ENCODE peak calls at places on chromosomes 11 and 22, in four cellular contexts. X is spleen, R is HCT116, E is GM23338. P is an unnamed sample. For H3K4me1, the result is how much of the 10 kb centered on the place peaks cover.

GRCh38 chr22:23847991-23848864 is 9.4 kb upstream of the DERL3 start:
- DNase-seq in X (peak), R (no peak), E (peak), P (no peak)

GRCh38 chr22:41327124-41327523 is 25.8 kb downstream of the ZC3H7B start:
- DNase-seq in X (peak), R (no peak), E (no peak), P (no peak)

GRCh38 chr11:128575956-128576340 is 11.4 kb downstream of the ETS1 start:
- DNase-seq in X (no peak), R (no peak), E (no peak), P (peak)

GRCh38 chr11:95451261-95451660 is 220.3 kb upstream of the SESN3 start:
- DNase-seq in X (no peak), R (no peak), E (no peak), P (no peak)

GRCh38 chr11:32870676-32871075 is 21.9 kb upstream of the QSER1 start:
- DNase-seq in X (no peak), R (no peak), E (peak), P (no peak)

GRCh38 chr11:92226331-92227232 is 2.0 kb downstream of the FAT3 start:
- DNase-seq in X (no peak), R (no peak), E (peak), P (no peak)

GRCh38 chr11:117412653-117413275 is 85.1 kb downstream of the CEP164 start:
- DNase-seq in X (no peak), R (no peak), E (no peak), P (peak)

GRCh38 chr22:38051261-38051660 is 5.9 kb upstream of the PICK1 start:
- DNase-seq in X (no peak), R (no peak), E (no peak), P (no peak)

GRCh38 chr11:120095516-120095915 is 42.4 kb downstream of the TRIM29 start:
- DNase-seq in X (peak), R (no peak), E (no peak), P (no peak)

GRCh38 chr11:64642418-64642735 is 51.4 kb downstream of the SLC22A12 start:
- DNase-seq in X (no peak), R (no peak), E (no peak), P (no peak)

GRCh38 chr11:128039140-128040021 is 548.0 kb downstream of the ETS1 start:
- DNase-seq in X (peak), R (no peak), E (no peak), P (no peak)

GRCh38 chr11:78742430-78742829 is 167.8 kb upstream of the NARS2 start:
- DNase-seq in X (no peak), R (no peak), E (no peak), P (no peak)

GRCh38 chr11:43789700-43790443 is 90.8 kb upstream of the ALKBH3 start:
- DNase-seq in X (no peak), R (peak), E (no peak), P (no peak)

GRCh38 chr11:80204021-80204420 is 763.2 kb upstream of the TENM4 start:
- DNase-seq in X (no peak), R (no peak), E (no peak), P (no peak)

GRCh38 chr11:43681543-43681942 is 1.0 kb downstream of the HSD17B12 start:
- DNase-seq in X (no peak), R (no peak), E (peak), P (no peak)

GRCh38 chr11:12282676-12283075 is 94.7 kb upstream of the PARVA start:
- DNase-seq in X (no peak), R (no peak), E (no peak), P (no peak)

GRCh38 chr11:120674537-120674936 is 163.0 kb downstream of the GRIK4 start:
- DNase-seq in X (no peak), R (no peak), E (no peak), P (no peak)

GRCh38 chr22:47846206-47846605 is 1083.8 kb downstream of the TBC1D22A start:
- DNase-seq in X (no peak), R (no peak), E (no peak), P (no peak)

GRCh38 chr11:32615422-32615821 is 31.8 kb downstream of the EIF3M start:
- DNase-seq in X (no peak), R (no peak), E (peak), P (no peak)

GRCh38 chr11:82080160-82080559 is 653.5 kb downstream of the FAM181B start:
- DNase-seq in X (no peak), R (no peak), E (no peak), P (no peak)

GRCh38 chr22:50236731-50237409 is 8.0 kb downstream of the TUBGCP6 start:
- DNase-seq in X (no peak), R (no peak), E (peak), P (no peak)

GRCh38 chr11:33737362-33737821 is 1.2 kb upstream of the CD59 start:
- DNase-seq in X (no peak), R (no peak), E (no peak), P (no peak)

GRCh38 chr11:57493507-57494503 is 21.7 kb downstream of the SLC43A1 start:
- DNase-seq in X (peak), R (peak), E (peak), P (peak)

GRCh38 chr11:116427903-116428637 is 344.7 kb downstream of the BUD13 start:
- DNase-seq in X (no peak), R (no peak), E (no peak), P (no peak)

GRCh38 chr11:102306048-102306575 is 11.2 kb upstream of the BIRC3 start:
- DNase-seq in X (no peak), R (no peak), E (no peak), P (no peak)

GRCh38 chr22:32708835-32709234 is 92.7 kb upstream of the TIMP3 start:
- DNase-seq in X (no peak), R (no peak), E (no peak), P (no peak)

GRCh38 chr11:125270106-125270505 is 105.6 kb downstream of the PKNOX2 start:
- DNase-seq in X (no peak), R (no peak), E (no peak), P (no peak)

GRCh38 chr22:32531955-32532818 is 57.6 kb downstream of the FBXO7 start:
- DNase-seq in X (no peak), R (no peak), E (peak), P (peak)

GRCh38 chr11:12754582-12755250 is 80.5 kb downstream of the TEAD1 start:
- DNase-seq in X (no peak), R (no peak), E (no peak), P (no peak)

GRCh38 chr11:126229782-126230540 is 18.4 kb downstream of the FAM118B start:
- DNase-seq in X (no peak), R (no peak), E (no peak), P (no peak)

GRCh38 chr11:125312391-125312790 is 147.8 kb downstream of the PKNOX2 start:
- DNase-seq in X (no peak), R (no peak), E (no peak), P (no peak)

GRCh38 chr11:128859563-128860441 is 7.3 kb downstream of the KCNJ1 start:
- DNase-seq in X (peak), R (peak), E (peak), P (no peak)

GRCh38 chr11:469684-470667 is 19.9 kb downstream of the PTDSS2 start:
- DNase-seq in X (peak), R (no peak), E (no peak), P (peak)

GRCh38 chr11:12439615-12440014 is 62.2 kb downstream of the PARVA start:
- DNase-seq in X (no peak), R (no peak), E (peak), P (no peak)

GRCh38 chr11:19241260-19242183 is 777 bp upstream of the E2F8 start:
- DNase-seq in X (peak), R (no peak), E (peak), P (peak)

GRCh38 chr11:93480756-93481155 is 62.4 kb downstream of the SMCO4 start:
- DNase-seq in X (no peak), R (no peak), E (no peak), P (no peak)

DNA sequence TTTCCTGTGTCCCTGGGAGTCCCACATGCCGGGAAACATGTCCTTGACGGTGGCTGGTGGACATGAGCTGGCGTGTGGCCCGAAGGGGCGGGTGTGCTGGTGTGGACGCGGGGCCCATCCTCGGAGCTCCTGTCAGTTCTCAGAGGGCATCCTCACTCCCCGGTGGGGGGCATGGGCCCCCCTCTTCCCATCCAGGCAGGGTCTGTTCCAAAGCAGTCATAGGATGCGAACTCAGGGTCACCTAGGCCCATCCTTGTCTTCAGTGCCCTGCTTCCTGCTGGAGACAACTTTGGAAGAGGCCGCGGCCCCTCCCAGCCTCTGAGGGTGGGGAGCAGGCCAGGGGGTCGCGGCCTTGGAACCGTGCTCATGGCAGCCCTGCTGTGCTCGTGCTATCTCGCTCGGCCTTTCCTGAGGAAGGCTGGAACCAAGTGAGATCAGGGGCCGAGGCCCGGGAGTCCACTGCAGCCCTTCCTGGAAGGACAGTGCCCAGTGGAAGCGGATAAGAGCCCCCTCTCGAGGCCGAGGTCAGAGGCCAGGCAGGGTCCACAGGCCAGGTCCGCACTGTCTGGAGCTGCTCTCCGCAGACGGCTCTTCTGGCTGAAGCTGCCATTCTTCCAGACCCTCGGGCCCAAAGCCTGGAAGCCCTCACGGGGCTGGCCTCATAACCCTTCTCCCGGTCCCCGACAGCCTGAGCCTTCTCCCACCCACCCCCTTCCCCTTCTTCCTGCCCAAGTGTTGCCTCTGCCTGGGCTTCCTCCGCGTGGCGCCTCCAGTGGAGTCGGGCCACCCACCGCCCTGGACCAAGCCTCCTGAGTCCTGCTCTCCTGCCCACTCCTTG is 8.7 kb downstream of the GRK2 start:
- DNase-seq in X (peak), R (no peak), E (no peak), P (peak)
- H3K4me1 ChIP-seq in X (half or more), R (under half), E (under half), P (half or more)

DNA sequence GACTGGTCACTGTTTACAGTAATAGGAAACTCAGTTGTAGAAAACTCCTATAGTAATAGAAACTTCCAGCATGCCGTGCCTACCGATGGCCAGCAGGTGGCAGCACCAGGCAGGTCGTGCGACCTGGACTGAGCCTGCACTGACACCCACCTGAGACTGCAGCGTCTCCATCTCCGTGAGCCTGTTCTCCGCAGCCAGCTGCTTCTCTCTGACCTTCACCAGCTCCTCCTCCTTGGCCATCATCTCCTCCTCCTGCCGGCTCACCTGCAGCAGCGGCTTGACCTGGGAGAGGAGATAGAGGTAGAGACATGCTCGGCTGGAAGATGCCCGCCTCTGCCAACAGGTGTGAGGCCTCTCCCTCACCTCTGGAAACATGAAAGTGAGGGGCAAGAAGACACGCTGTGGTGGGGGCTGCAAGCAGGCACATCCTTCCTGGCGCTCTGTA is 48.5 kb downstream of the APOL1 start:
- DNase-seq in X (peak), R (peak), E (peak), P (peak)
- TF ChIP-seq POLR2AphosphoS5 in X (peak), R (no peak), E (no peak), P (no peak)

DNA sequence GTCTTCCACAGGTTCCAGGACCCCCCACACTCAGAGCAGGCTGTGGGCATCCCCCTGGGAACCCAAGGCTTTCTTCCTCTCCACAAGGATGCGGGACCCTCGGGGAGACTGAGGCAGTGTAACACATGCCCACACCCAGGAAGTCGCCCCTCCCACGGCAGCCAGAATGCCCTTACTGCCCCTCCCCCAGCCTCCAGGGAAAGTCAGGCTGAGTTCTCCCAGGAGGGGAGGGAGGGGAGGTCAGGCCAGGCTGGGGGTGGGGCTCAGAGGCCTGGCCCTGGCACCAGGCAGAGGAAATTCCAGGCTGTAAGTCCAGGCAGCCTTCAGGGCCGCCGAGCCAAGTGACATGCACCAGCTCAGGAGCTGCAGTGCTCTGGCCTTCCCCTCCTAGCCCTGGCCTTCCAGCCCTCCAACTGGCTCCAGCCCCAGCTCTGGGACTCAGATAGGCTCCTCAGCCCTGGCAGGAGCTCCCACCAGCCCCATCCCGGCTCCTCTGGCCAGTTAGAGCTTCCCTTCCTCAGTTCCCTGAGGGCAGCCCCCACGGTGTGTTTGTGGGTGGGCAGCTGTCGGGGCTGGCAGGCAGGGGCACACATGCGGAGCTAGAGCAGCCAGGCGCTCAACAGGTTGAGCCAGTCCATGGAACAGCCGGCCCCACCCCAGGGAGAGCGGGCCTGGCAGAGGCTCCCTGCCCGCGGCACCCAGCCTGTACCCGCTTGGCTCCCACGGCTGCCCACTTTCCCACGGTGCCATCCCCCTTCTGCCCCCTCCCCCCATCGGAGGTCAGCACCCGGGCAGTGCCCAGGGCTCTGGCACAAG is 3.6 kb downstream of the BCL9L start:
- DNase-seq in X (peak), R (no peak), E (peak), P (peak)
- H3K4me1 ChIP-seq in X (half or more), R (half or more), E (half or more), P (half or more)

GRCh38 chr11:75450236-75450635 is 17.2 kb upstream of the KLHL35 start:
- DNase-seq in X (no peak), R (no peak), E (no peak), P (no peak)
- TF ChIP-seq POLR2AphosphoS5 in X (no peak), R (no peak), E (no peak), P (no peak)

GRCh38 chr22:36522662-36523061 is 6.3 kb downstream of the EIF3D start:
- DNase-seq in X (no peak), R (no peak), E (no peak), P (no peak)

GRCh38 chr22:36528795-36529718 is at the start of gene EIF3D:
- DNase-seq in X (peak), R (peak), E (peak), P (peak)

GRCh38 chr22:36532466-36532865 is 3.5 kb upstream of the EIF3D start:
- DNase-seq in X (no peak), R (no peak), E (no peak), P (no peak)

GRCh38 chr22:36528336-36528735 is 630 bp downstream of the EIF3D start:
- DNase-seq in X (no peak), R (no peak), E (no peak), P (no peak)
- H3K4me1 ChIP-seq in X (under half), R (under half), E (under half), P (under half)

GRCh38 chr11:63613517-63614135 is 607 bp downstream of the PLAAT3 start:
- DNase-seq in X (peak), R (no peak), E (peak), P (peak)

GRCh38 chr11:63612181-63612580 is 2.1 kb downstream of the PLAAT3 start:
- DNase-seq in X (no peak), R (no peak), E (no peak), P (no peak)

GRCh38 chr11:63616953-63617352 is 2.7 kb upstream of the PLAAT3 start:
- DNase-seq in X (no peak), R (no peak), E (no peak), P (no peak)

GRCh38 chr11:63611395-63611747 is 2.9 kb downstream of the PLAAT3 start:
- DNase-seq in X (no peak), R (no peak), E (no peak), P (no peak)

GRCh38 chr11:63614136-63614664 is at the start of gene PLAAT3:
- DNase-seq in X (peak), R (peak), E (peak), P (peak)
- TF ChIP-seq POLR2AphosphoS5 in X (peak), R (peak), E (peak), P (peak)

DNA sequence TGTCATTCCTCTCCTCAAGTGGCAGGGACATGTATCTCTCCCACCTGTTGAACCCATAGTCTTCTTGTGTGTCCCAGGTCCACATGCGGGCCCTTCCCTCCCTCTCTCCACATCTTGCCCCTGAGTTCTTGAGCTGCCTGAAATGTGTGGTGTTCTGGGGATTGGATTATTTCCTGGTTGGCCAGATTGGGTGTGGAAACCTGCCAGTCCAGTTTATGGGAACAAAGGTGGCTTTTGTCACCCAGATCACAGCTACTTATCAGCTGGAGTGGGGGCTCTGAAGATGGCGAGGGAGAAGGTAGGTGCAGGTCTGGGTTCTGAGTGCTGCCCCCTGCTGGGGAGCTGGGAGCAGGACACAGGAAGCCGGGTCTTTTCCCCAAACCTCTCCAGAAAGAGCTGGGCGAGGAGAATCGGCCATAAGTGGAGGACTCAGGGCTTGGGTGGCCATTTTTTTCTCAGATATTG is 14.2 kb downstream of the DTX4 start:
- DNase-seq in X (no peak), R (peak), E (peak), P (no peak)
- H3K4me1 ChIP-seq in X (under half), R (under half), E (under half), P (under half)

GRCh38 chr11:73401217-73401923 is 25.2 kb downstream of the RELT start:
- DNase-seq in X (no peak), R (no peak), E (no peak), P (no peak)

GRCh38 chr11:73398721-73399120 is 22.5 kb downstream of the RELT start:
- DNase-seq in X (no peak), R (no peak), E (no peak), P (no peak)

GRCh38 chr11:73401924-73402833 is 26.0 kb downstream of the RELT start:
- DNase-seq in X (no peak), R (no peak), E (no peak), P (no peak)

GRCh38 chr11:73399159-73400090 is 23.2 kb downstream of the RELT start:
- DNase-seq in X (no peak), R (no peak), E (no peak), P (peak)

DNA sequence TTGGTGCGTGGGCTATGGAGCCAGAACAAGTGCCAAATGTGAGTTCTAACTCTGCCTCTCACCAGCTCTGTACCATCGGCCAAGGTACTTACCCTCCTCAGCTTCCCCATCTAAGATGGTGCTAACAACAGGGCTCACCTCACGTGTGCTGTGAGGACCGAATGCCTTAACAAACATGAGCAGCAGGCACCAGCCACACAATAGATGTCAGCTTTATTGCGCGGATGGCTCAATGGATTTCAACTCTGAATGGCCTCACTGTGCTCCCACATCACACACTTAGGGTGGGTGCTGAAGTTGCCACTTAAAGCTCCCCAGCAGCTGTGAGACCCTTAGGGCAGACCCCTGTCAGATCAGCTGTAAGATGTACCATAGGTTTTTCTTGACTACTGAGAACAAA is 24.1 kb downstream of the RELT start:
- DNase-seq in X (no peak), R (no peak), E (no peak), P (no peak)
- TF ChIP-seq POLR2AphosphoS5 in X (no peak), R (no peak), E (no peak), P (no peak)

P was measured in sigmoid colon.